ENCODE peak calls at places on chromosomes 1 and 21, in five cellular contexts. Y is NCI-H1092; L is AG10803; P is OCI-LY7; S is stimulated activated CD4-positive, alpha-beta T cell treated with anti-CD3 and anti-CD28 coated beads, Interleukin-1b, Interleukin-23, amount 100 ng/mL, for 48 hours. O is an unnamed sample.

GRCh38 chr1:234612352-234613127 is 2.6 kb upstream of the IRF2BP2 start:
- DNase-seq in Y (peak; percentile 97), L (peak; percentile 100), P (peak; percentile 92), S (peak; percentile 80), O (peak; percentile 75)

GRCh38 chr1:230750576-230750975 is 3.4 kb downstream of the CAPN9 start:
- DNase-seq in Y (peak; percentile 11), L (no peak), P (no peak), S (no peak), O (no peak)

GRCh38 chr1:240946926-240947325 is 335.0 kb upstream of the GREM2 start:
- DNase-seq in Y (no peak), L (peak; percentile 61), P (peak; percentile 63), S (no peak), O (no peak)

GRCh38 chr1:153119491-153119971 is 6.2 kb upstream of the SPRR2F start:
- DNase-seq in Y (no peak), L (no peak), P (no peak), S (no peak), O (no peak)

GRCh38 chr1:167083066-167083682 is 7.0 kb downstream of the GPA33 start:
- DNase-seq in Y (peak; percentile 33), L (no peak), P (no peak), S (no peak), O (no peak)

GRCh38 chr1:109277434-109278204 is 5.3 kb downstream of the PSRC1 start:
- DNase-seq in Y (peak; percentile 12), L (peak; percentile 62), P (peak; percentile 83), S (peak; percentile 59), O (peak; percentile 80)

GRCh38 chr1:230509281-230509977 is 83.3 kb upstream of the PGBD5 start:
- DNase-seq in Y (no peak), L (peak; percentile 91), P (peak; percentile 11), S (no peak), O (no peak)

GRCh38 chr1:30579580-30579979 is 143.8 kb downstream of the MATN1 start:
- DNase-seq in Y (no peak), L (no peak), P (no peak), S (no peak), O (no peak)

GRCh38 chr1:201887116-201887866 is 1.4 kb upstream of the SHISA4 start:
- DNase-seq in Y (no peak), L (no peak), P (no peak), S (no peak), O (no peak)

GRCh38 chr1:200558866-200559459 is 61.6 kb downstream of the KIF14 start:
- DNase-seq in Y (peak; percentile 11), L (peak; percentile 64), P (peak; percentile 44), S (no peak), O (no peak)

GRCh38 chr1:2632051-2632430 is 775 bp downstream of the MMEL1 start:
- DNase-seq in Y (no peak), L (no peak), P (no peak), S (no peak), O (no peak)

GRCh38 chr1:10941891-10942541 is 70.4 kb upstream of the TARDBP start:
- DNase-seq in Y (peak; percentile 79), L (peak; percentile 57), P (peak; percentile 52), S (peak; percentile 49), O (peak; percentile 80)

GRCh38 chr1:94095112-94095637 is 25.8 kb downstream of the ABCA4 start:
- DNase-seq in Y (no peak), L (peak; percentile 85), P (no peak), S (no peak), O (no peak)

GRCh38 chr1:204384636-204385354 is 25.1 kb upstream of the PLEKHA6 start:
- DNase-seq in Y (no peak), L (peak; percentile 70), P (no peak), S (no peak), O (no peak)

GRCh38 chr1:79845951-79846350 is 839.4 kb upstream of the ADGRL4 start:
- DNase-seq in Y (no peak), L (peak; percentile 4), P (no peak), S (no peak), O (no peak)

GRCh38 chr1:169460193-169460833 is 25.4 kb downstream of the SLC19A2 start:
- DNase-seq in Y (no peak), L (peak; percentile 20), P (no peak), S (peak; percentile 5), O (peak; percentile 21)

GRCh38 chr1:234845097-234845660 is 235.2 kb upstream of the IRF2BP2 start:
- DNase-seq in Y (no peak), L (no peak), P (no peak), S (peak; percentile 58), O (peak; percentile 35)

GRCh38 chr1:209607102-209607794 is 23.7 kb downstream of the CAMK1G start:
- DNase-seq in Y (no peak), L (peak; percentile 24), P (no peak), S (peak; percentile 50), O (peak; percentile 33)

GRCh38 chr1:156427858-156428257 is 58.8 kb downstream of the RHBG start:
- DNase-seq in Y (no peak), L (no peak), P (no peak), S (no peak), O (no peak)

GRCh38 chr1:154404511-154404931 is 622 bp upstream of the IL6R start:
- DNase-seq in Y (no peak), L (no peak), P (no peak), S (no peak), O (no peak)

GRCh38 chr21:23488245-23488644 is 2119.0 kb downstream of the MRPL39 start:
- DNase-seq in Y (no peak), L (no peak), P (no peak), S (no peak), O (no peak)

GRCh38 chr1:159188375-159188788 is 16.3 kb upstream of the ACKR1 start:
- DNase-seq in Y (no peak), L (peak; percentile 21), P (no peak), S (no peak), O (no peak)

GRCh38 chr1:223752721-223753515 is 40.6 kb downstream of the CAPN2 start:
- DNase-seq in Y (no peak), L (no peak), P (no peak), S (no peak), O (no peak)

GRCh38 chr1:36653850-36654249 is 171.1 kb upstream of the CSF3R start:
- DNase-seq in Y (peak; percentile 53), L (peak; percentile 52), P (no peak), S (no peak), O (no peak)

GRCh38 chr21:46311568-46311967 is 12.1 kb downstream of the C21orf58 start:
- DNase-seq in Y (no peak), L (no peak), P (no peak), S (no peak), O (no peak)

GRCh38 chr1:226658538-226659125 is 80.5 kb downstream of the ITPKB start:
- DNase-seq in Y (no peak), L (no peak), P (no peak), S (no peak), O (no peak)

GRCh38 chr1:165945911-165946310 is 118.5 kb downstream of the UCK2 start:
- DNase-seq in Y (no peak), L (no peak), P (no peak), S (no peak), O (no peak)

GRCh38 chr1:168301664-168302320 is 21.1 kb downstream of the TBX19 start:
- DNase-seq in Y (no peak), L (peak; percentile 62), P (no peak), S (no peak), O (no peak)

GRCh38 chr1:228782662-228783414 is 47.6 kb downstream of the RHOU start:
- DNase-seq in Y (no peak), L (peak; percentile 35), P (no peak), S (no peak), O (no peak)

GRCh38 chr1:205939690-205940330 is 3.4 kb downstream of the SLC26A9 start:
- DNase-seq in Y (peak; percentile 69), L (no peak), P (peak; percentile 33), S (no peak), O (no peak)

GRCh38 chr1:180912801-180913616 is at the start of gene KIAA1614:
- DNase-seq in Y (no peak), L (peak; percentile 62), P (no peak), S (no peak), O (no peak)

GRCh38 chr21:41377715-41378114 is 15.9 kb downstream of the MX2 start:
- DNase-seq in Y (no peak), L (no peak), P (no peak), S (no peak), O (no peak)

GRCh38 chr21:32256873-32257620 is 21.8 kb downstream of the MIS18A start:
- DNase-seq in Y (peak; percentile 93), L (peak; percentile 93), P (no peak), S (no peak), O (no peak)

GRCh38 chr1:230109871-230110667 is 43.0 kb downstream of the GALNT2 start:
- DNase-seq in Y (no peak), L (no peak), P (peak; percentile 88), S (peak; percentile 93), O (peak; percentile 82)

GRCh38 chr1:6003568-6004411 is 11.6 kb upstream of the NPHP4 start:
- DNase-seq in Y (peak; percentile 95), L (no peak), P (no peak), S (no peak), O (no peak)

GRCh38 chr1:196060539-196060938 is 547.7 kb downstream of the KCNT2 start:
- DNase-seq in Y (no peak), L (no peak), P (no peak), S (no peak), O (no peak)

GRCh38 chr1:93352376-93352775 is 6.7 kb downstream of the DR1 start:
- DNase-seq in Y (no peak), L (no peak), P (no peak), S (no peak), O (no peak)

GRCh38 chr1:99457381-99458165 is 188.3 kb upstream of the PALMD start:
- DNase-seq in Y (no peak), L (peak; percentile 50), P (no peak), S (no peak), O (no peak)

O was measured in activated CD4-positive, alpha-beta T cell treated with anti-CD3 and anti-CD28 coated beads, Interleukin-2, amount 50 U/mL, for 48 hours.